ENCODE peak calls at places on chromosomes 7 and 10, in ten cellular contexts. Q is IMR-90, E is tibial nerve, I is heart left ventricle, F is uterus, W is breast epithelium, P is adrenal gland, A is body of pancreas, O is K562, V is ovary. L is an unnamed sample.

GRCh38 chr10:117920956-117921355 is 125.8 kb downstream of the RAB11FIP2 start:
- DNase-seq in Q (no peak), E (no peak), I (no peak), F (no peak), W (no peak), P (no peak), A (no peak), O (no peak), V (no peak), L (no peak)

GRCh38 chr7:100106633-100107032 is 5.2 kb downstream of the AP4M1 start:
- DNase-seq in Q (no peak), E (no peak), I (no peak), F (no peak), W (no peak), P (no peak), A (no peak), O (no peak), V (no peak), L (no peak)

GRCh38 chr7:98352621-98353020 is 48.3 kb downstream of the BAIAP2L1 start:
- DNase-seq in Q (peak; percentile 90), E (no peak), I (no peak), F (no peak), W (no peak), P (no peak), A (no peak), O (no peak), V (no peak), L (no peak)

GRCh38 chr10:63247771-63248170 is 114.6 kb downstream of the NRBF2 start:
- DNase-seq in Q (peak; percentile 57), E (no peak), I (no peak), F (no peak), W (no peak), P (no peak), A (no peak), O (no peak), V (no peak), L (no peak)

GRCh38 chr7:132225216-132226030 is 350.8 kb downstream of the PLXNA4 start:
- DNase-seq in Q (no peak), E (no peak), I (no peak), F (no peak), W (no peak), P (no peak), A (no peak), O (no peak), V (no peak), L (no peak)

GRCh38 chr7:113915991-113916390 is 2.8 kb downstream of the PPP1R3A start:
- DNase-seq in Q (no peak), E (no peak), I (no peak), F (no peak), W (no peak), P (no peak), A (no peak), O (no peak), V (no peak), L (no peak)

GRCh38 chr10:103548006-103548405 is 54.5 kb downstream of the NEURL1 start:
- DNase-seq in Q (no peak), E (no peak), I (no peak), F (peak; percentile 2), W (no peak), P (no peak), A (no peak), O (no peak), V (no peak), L (no peak)

GRCh38 chr7:73734619-73735525 is 3.7 kb downstream of the ABHD11 start:
- DNase-seq in Q (peak; percentile 72), E (peak; percentile 41), I (peak; percentile 85), F (peak; percentile 62), W (peak; percentile 84), P (peak; percentile 92), A (peak; percentile 88), O (peak; percentile 82), V (no peak), L (peak; percentile 93)

GRCh38 chr7:80429186-80429585 is 82.7 kb downstream of the GNAT3 start:
- DNase-seq in Q (peak; percentile 23), E (no peak), I (no peak), F (no peak), W (no peak), P (no peak), A (no peak), O (no peak), V (no peak), L (no peak)

GRCh38 chr7:139340037-139340807 is 915 bp upstream of the FMC1 start:
- DNase-seq in Q (peak; percentile 99), E (peak; percentile 100), I (peak; percentile 98), F (peak; percentile 100), W (peak; percentile 98), P (peak; percentile 99), A (peak; percentile 98), O (peak; percentile 97), V (peak; percentile 98), L (peak; percentile 99)
- TF ChIP-seq POLR2A in Q (no peak), E (peak; percentile 79), I (no peak), F (peak; percentile 72), W (peak; percentile 41), P (no peak), A (peak; percentile 61), O (peak; percentile 89), V (peak; percentile 60), L (peak; percentile 28)

DNA sequence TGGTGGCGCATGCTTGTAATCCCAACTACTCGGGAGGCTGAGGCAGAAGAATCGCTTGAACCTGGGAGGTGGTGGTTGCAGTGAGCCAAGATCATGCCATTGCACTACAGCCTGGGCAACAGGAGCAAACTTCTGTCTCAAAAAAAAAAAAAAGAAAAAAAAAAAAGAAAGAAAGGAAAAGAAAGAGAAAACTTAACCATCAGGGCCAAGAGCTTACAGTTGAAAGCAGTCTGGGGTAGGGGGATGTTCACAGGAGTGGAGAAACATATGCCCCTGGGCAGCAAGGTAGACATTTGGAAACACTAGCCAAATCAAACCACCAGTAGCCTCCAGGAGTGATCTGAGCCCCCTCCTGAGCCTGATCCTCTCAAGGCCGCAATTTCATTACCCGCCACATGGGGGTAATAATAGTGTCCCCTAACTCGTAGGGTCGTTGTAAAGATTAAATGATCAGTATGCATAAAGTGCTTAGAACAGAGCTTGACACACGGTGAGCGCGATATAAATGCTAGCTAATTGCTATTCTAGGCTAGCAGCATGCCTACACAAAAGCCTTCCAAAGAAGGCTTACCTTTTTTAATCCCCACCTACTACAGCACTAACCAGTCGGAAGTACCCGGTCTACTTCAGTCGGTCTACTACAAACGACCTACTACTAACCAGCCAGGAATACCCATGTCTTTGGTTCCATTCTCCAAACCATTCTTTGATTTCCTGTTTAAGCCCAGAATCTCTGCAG is 274.3 kb upstream of the NEBL start:
- DNase-seq in Q (no peak), E (no peak), I (no peak), F (no peak), W (no peak), P (no peak), A (no peak), O (peak; percentile 38), V (no peak), L (no peak)
- H3K27ac ChIP-seq in Q (no peak overlapping the region), E (no peak overlapping the region), I (no peak overlapping the region), F (no peak overlapping the region), W (peak overlapping the region; percentile 94), P (no peak overlapping the region), A (peak overlapping the region; percentile 93), O (no peak overlapping the region), V (no peak overlapping the region), L (no peak overlapping the region)

GRCh38 chr10:110409488-110409887 is 88.2 kb upstream of the DUSP5 start:
- DNase-seq in Q (no peak), E (no peak), I (no peak), F (no peak), W (no peak), P (no peak), A (no peak), O (peak; percentile 25), V (no peak), L (no peak)

GRCh38 chr10:110408943-110409342 is 88.8 kb upstream of the DUSP5 start:
- DNase-seq in Q (no peak), E (no peak), I (no peak), F (no peak), W (no peak), P (no peak), A (no peak), O (no peak), V (no peak), L (no peak)

GRCh38 chr10:110409926-110410325 is 87.8 kb upstream of the DUSP5 start:
- DNase-seq in Q (no peak), E (no peak), I (no peak), F (no peak), W (no peak), P (no peak), A (no peak), O (no peak), V (no peak), L (no peak)

GRCh38 chr10:110410329-110411046 is 87.2 kb upstream of the DUSP5 start:
- DNase-seq in Q (peak; percentile 98), E (no peak), I (no peak), F (peak; percentile 63), W (peak; percentile 84), P (peak; percentile 48), A (peak; percentile 60), O (peak; percentile 18), V (no peak), L (no peak)

DNA sequence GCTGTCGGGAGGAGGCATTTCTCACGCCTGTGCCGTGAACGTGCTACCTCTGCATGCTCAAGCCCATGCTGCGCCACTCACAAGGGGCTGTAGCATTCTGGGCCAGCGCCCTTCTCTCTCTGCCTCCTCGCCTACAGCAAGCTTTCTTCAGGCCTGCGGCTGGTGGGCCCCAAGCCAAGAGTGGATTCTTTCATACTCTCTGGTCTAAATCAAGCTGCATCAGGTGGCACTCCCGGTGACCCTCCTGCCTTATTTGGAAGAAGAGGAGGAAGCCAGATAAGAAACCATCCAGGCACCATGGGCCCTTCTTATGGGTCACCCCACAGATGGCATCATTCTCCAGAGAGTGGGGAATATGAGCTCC is 86.7 kb upstream of the DUSP5 start:
- DNase-seq in Q (peak; percentile 75), E (no peak), I (no peak), F (peak; percentile 59), W (no peak), P (no peak), A (no peak), O (no peak), V (no peak), L (no peak)
- TF ChIP-seq POLR2A in Q (no peak), E (no peak), I (no peak), F (no peak), W (no peak), P (no peak), A (no peak), O (no peak), V (no peak), L (no peak)

GRCh38 chr10:101493782-101494281 is 94.2 kb downstream of the POLL start:
- DNase-seq in Q (no peak), E (no peak), I (no peak), F (no peak), W (no peak), P (no peak), A (no peak), O (no peak), V (no peak), L (no peak)

GRCh38 chr10:101493249-101493648 is 94.8 kb downstream of the POLL start:
- DNase-seq in Q (no peak), E (no peak), I (no peak), F (no peak), W (no peak), P (no peak), A (no peak), O (no peak), V (no peak), L (no peak)

GRCh38 chr10:101492814-101493213 is 95.2 kb downstream of the POLL start:
- DNase-seq in Q (no peak), E (no peak), I (no peak), F (no peak), W (no peak), P (no peak), A (no peak), O (no peak), V (no peak), L (no peak)

GRCh38 chr10:101495324-101495925 is 92.6 kb downstream of the POLL start:
- DNase-seq in Q (peak; percentile 3), E (no peak), I (no peak), F (no peak), W (no peak), P (no peak), A (no peak), O (peak; percentile 28), V (no peak), L (no peak)

GRCh38 chr10:101494650-101495049 is 93.4 kb downstream of the POLL start:
- DNase-seq in Q (no peak), E (no peak), I (no peak), F (no peak), W (no peak), P (no peak), A (no peak), O (no peak), V (no peak), L (no peak)
- H3K27ac ChIP-seq in Q (no peak overlapping the region), E (no peak overlapping the region), I (no peak overlapping the region), F (no peak overlapping the region), W (no peak overlapping the region), P (no peak overlapping the region), A (no peak overlapping the region), O (no peak overlapping the region), V (no peak overlapping the region), L (no peak overlapping the region)